ENCODE peak calls at places on chromosomes 13 and 19, in ten cellular contexts. E is cardiac muscle cell; K is BE2C; R is OCI-LY7; U is adrenal gland; N is thyroid gland; J is suprapubic skin; V is CD4-positive, alpha-beta T cell; D is prostate gland; Q is bronchial epithelial cell. X is an unnamed sample.

GRCh38 chr13:92842145-92842544 is 384.5 kb upstream of the GPC6 start:
- DNase-seq in R (no peak), V (no peak), Q (peak; percentile 65), N (no peak), D (no peak), U (no peak), J (no peak), K (no peak), E (no peak), X (no peak)

GRCh38 chr13:30158774-30159445 is 148.4 kb downstream of the KATNAL1 start:
- DNase-seq in D (no peak), R (no peak), N (no peak), Q (no peak), E (no peak), J (no peak), U (peak; percentile 66), V (no peak), K (no peak), X (no peak)

GRCh38 chr19:38229585-38230073 is 5.6 kb upstream of the DPF1 start:
- DNase-seq in K (peak; percentile 94), N (no peak), D (peak; percentile 31), J (no peak), Q (peak; percentile 43), V (peak; percentile 50), U (peak; percentile 49), E (peak; percentile 95), R (peak; percentile 96), X (no peak)

GRCh38 chr19:5293607-5294089 is 47.0 kb downstream of the PTPRS start:
- DNase-seq in Q (no peak), R (no peak), N (peak; percentile 42), U (peak; percentile 37), V (no peak), E (peak; percentile 76), J (no peak), D (peak; percentile 46), K (peak; percentile 83), X (peak; percentile 88)

GRCh38 chr13:113288880-113289279 is 8.2 kb upstream of the LAMP1 start:
- DNase-seq in N (no peak), V (no peak), U (no peak), J (no peak), E (no peak), K (no peak), Q (peak; percentile 50), R (no peak), D (no peak), X (no peak)

GRCh38 chr19:49954092-49954825 is 6.7 kb downstream of the SIGLEC11 start:
- DNase-seq in U (peak; percentile 50), R (no peak), V (no peak), K (no peak), N (no peak), J (peak; percentile 23), E (peak; percentile 38), Q (peak; percentile 49), D (no peak), X (no peak)

GRCh38 chr19:28823338-28823961 is 389.5 kb downstream of the UQCRFS1 start:
- DNase-seq in Q (peak; percentile 1), D (no peak), J (no peak), V (no peak), U (no peak), R (no peak), E (no peak), N (no peak), K (no peak), X (no peak)

GRCh38 chr13:20997301-20998061 is 63.9 kb downstream of the LATS2 start:
- DNase-seq in R (no peak), J (no peak), U (no peak), K (no peak), Q (no peak), E (no peak), N (no peak), D (no peak), V (no peak), X (no peak)

GRCh38 chr13:110400786-110401533 is 93.9 kb downstream of the COL4A2 start:
- DNase-seq in J (no peak), D (no peak), Q (no peak), E (no peak), V (no peak), K (no peak), R (no peak), U (no peak), N (no peak), X (no peak)

GRCh38 chr19:2977001-2977685 is at the start of gene TLE6:
- DNase-seq in E (peak; percentile 98), V (peak; percentile 91), K (peak; percentile 99), Q (peak; percentile 83), J (peak; percentile 99), U (peak; percentile 98), N (peak; percentile 99), R (peak; percentile 99), D (peak; percentile 98), X (peak; percentile 98)

GRCh38 chr13:31880849-31881494 is 141.6 kb downstream of the RXFP2 start:
- DNase-seq in E (no peak), K (no peak), N (no peak), U (no peak), D (no peak), V (no peak), Q (no peak), R (no peak), J (no peak), X (no peak)

GRCh38 chr19:38134538-38135149 is 89.4 kb downstream of the DPF1 start:
- DNase-seq in E (peak; percentile 67), D (no peak), V (no peak), N (peak; percentile 17), Q (peak; percentile 50), K (peak; percentile 57), J (no peak), R (peak; percentile 57), U (no peak), X (no peak)

GRCh38 chr13:114325729-114326128 is 11.4 kb downstream of the CHAMP1 start:
- DNase-seq in J (no peak), U (no peak), D (no peak), Q (no peak), R (no peak), K (no peak), E (no peak), V (no peak), N (no peak), X (no peak)

GRCh38 chr13:41467546-41467945 is 10.2 kb downstream of the RGCC start:
- DNase-seq in Q (no peak), V (no peak), E (no peak), R (no peak), K (no peak), J (no peak), U (no peak), N (no peak), D (no peak), X (no peak)
- TF ChIP-seq CTCF in Q (no peak), V (no peak), E (no peak), R (peak; percentile 49), K (no peak), J (no peak), U (no peak), N (no peak), D (no peak), X (no peak)

DNA sequence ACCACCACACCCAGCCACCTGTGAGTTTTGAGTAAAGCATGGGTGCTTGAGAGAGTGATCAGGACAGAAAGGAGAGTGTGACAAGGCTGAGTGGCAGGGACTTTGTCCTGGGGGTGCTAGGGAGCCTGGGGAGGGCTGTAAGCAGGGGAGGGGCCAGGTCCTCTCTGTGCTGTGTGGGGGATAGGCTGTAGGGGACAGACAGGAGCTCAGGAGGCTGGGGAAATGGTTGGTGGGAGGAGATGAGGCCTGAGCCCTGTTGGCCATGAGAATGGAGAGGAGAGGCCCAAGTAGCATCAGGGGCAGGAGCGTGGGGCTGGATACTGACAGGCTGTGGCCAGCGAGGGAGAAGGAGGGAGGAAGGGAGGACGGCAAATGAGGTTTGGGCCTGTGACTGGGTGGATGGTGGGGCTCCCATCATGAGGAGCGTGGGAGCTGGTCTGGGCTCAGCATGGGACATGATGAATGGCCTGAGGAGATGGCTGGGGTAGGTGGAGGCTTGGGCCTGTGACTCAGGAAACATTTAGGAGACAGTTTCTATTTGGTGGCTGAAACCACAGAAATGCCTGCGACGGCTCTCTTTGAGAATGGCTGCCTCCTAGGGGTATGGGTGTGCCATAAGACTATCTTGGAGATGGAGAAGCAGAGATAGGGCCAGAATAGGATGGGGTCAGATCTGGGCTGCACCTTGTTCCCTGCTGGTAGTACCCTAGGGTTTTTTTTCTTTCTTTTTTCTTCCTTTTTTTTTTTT is 25.0 kb downstream of the GRIN2D start:
- DNase-seq in K (no peak), U (no peak), R (no peak), D (no peak), Q (no peak), V (no peak), E (no peak), J (no peak), N (no peak), X (no peak)
- TF ChIP-seq CTCF in K (no peak), U (no peak), R (peak; percentile 28), D (no peak), Q (no peak), V (no peak), E (no peak), J (no peak), N (no peak), X (no peak)

GRCh38 chr13:80965097-80965496 is 624.2 kb upstream of the SPRY2 start:
- DNase-seq in E (no peak), R (no peak), Q (no peak), D (no peak), U (no peak), V (no peak), J (no peak), N (no peak), K (no peak), X (no peak)

GRCh38 chr13:80962173-80962572 is 621.2 kb upstream of the SPRY2 start:
- DNase-seq in E (no peak), N (no peak), D (no peak), J (no peak), V (no peak), R (no peak), K (no peak), U (no peak), Q (peak; percentile 63), X (no peak)

GRCh38 chr13:80957019-80957650 is 616.2 kb upstream of the SPRY2 start:
- DNase-seq in K (no peak), R (no peak), D (no peak), E (no peak), U (no peak), V (no peak), J (no peak), N (no peak), Q (no peak), X (no peak)

GRCh38 chr13:80962855-80963254 is 621.9 kb upstream of the SPRY2 start:
- DNase-seq in V (no peak), E (no peak), U (no peak), D (no peak), N (no peak), J (no peak), R (no peak), K (no peak), Q (no peak), X (no peak)
- TF ChIP-seq CTCF in V (no peak), E (peak; percentile 34), U (no peak), D (no peak), N (no peak), J (no peak), R (no peak), K (peak; percentile 36), Q (no peak), X (no peak)

DNA sequence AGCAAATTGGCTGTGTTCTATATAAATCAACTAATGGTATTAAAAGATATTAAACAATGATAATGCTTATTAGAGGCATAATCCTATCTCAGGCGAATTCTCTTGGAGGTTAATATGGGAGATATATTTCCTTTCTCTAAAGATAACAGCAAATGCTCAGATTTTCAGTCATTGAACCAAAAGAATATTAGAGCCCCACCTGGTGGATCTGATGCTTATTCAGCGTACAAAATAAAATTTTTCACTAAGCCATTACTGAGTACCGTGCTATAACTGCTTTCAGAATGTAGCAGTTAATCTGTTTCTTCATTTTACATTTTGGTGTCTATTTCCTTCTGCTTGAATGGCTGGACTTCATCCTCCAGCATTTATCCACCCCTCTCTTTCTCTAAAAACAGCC is 143.3 kb upstream of the IPO5 start:
- DNase-seq in R (no peak), U (no peak), E (peak; percentile 6), K (no peak), D (no peak), N (no peak), J (no peak), Q (peak; percentile 18), V (no peak), X (no peak)
- TF ChIP-seq CTCF in R (peak; percentile 61), U (peak; percentile 27), E (peak; percentile 56), K (peak; percentile 52), D (no peak), N (no peak), J (no peak), Q (peak; percentile 21), V (no peak), X (peak; percentile 73)

X was measured in type B pancreatic cell.